ENCODE peak calls at places on chromosome 16, in seven cellular contexts. One of them, this sample, is unnamed.

GRCh38 chr16:3235856-3236669 is 1.1 kb upstream of the ZNF200 start:
- DNase-seq in mesendoderm: peak; percentile 42
- DNase-seq in brain microvascular endothelial cell: no peak
- DNase-seq in trophoblast cell: peak; percentile 97
- DNase-seq in GM23248: peak; percentile 49
- DNase-seq in fibroblast of lung: no peak
- DNase-seq in lower leg skin: peak; percentile 89
- DNase-seq in this sample: peak; percentile 85

GRCh38 chr16:64910351-64910750 is 211.5 kb downstream of the CDH11 start:
- DNase-seq in brain microvascular endothelial cell: peak; percentile 98
- DNase-seq in mesendoderm: peak; percentile 78
- DNase-seq in fibroblast of lung: peak; percentile 89
- DNase-seq in trophoblast cell: peak; percentile 1
- DNase-seq in lower leg skin: no peak
- DNase-seq in GM23248: peak; percentile 97
- DNase-seq in this sample: no peak

GRCh38 chr16:81315271-81316175 is 761 bp downstream of the GAN start:
- DNase-seq in mesendoderm: peak; percentile 26
- DNase-seq in GM23248: peak; percentile 88
- DNase-seq in brain microvascular endothelial cell: peak; percentile 28
- DNase-seq in fibroblast of lung: peak; percentile 43
- DNase-seq in trophoblast cell: peak; percentile 57
- DNase-seq in lower leg skin: peak; percentile 89
- DNase-seq in this sample: peak; percentile 71

GRCh38 chr16:80274576-80275191 is 266.1 kb upstream of the DYNLRB2 start:
- DNase-seq in brain microvascular endothelial cell: peak; percentile 79
- DNase-seq in mesendoderm: no peak
- DNase-seq in lower leg skin: no peak
- DNase-seq in trophoblast cell: no peak
- DNase-seq in fibroblast of lung: peak; percentile 23
- DNase-seq in GM23248: peak; percentile 90
- DNase-seq in this sample: no peak

GRCh38 chr16:80027007-80027965 is 426.7 kb upstream of the MAF start:
- DNase-seq in brain microvascular endothelial cell: peak; percentile 99
- DNase-seq in lower leg skin: peak; percentile 95
- DNase-seq in mesendoderm: peak; percentile 97
- DNase-seq in GM23248: peak; percentile 88
- DNase-seq in fibroblast of lung: peak; percentile 39
- DNase-seq in trophoblast cell: peak; percentile 100
- DNase-seq in this sample: peak; percentile 49

GRCh38 chr16:69318911-69319289 is 7.8 kb downstream of the VPS4A start:
- DNase-seq in mesendoderm: no peak
- DNase-seq in GM23248: no peak
- DNase-seq in lower leg skin: peak; percentile 79
- DNase-seq in brain microvascular endothelial cell: no peak
- DNase-seq in trophoblast cell: no peak
- DNase-seq in fibroblast of lung: no peak
- DNase-seq in this sample: no peak

GRCh38 chr16:49528564-49529150 is 155.1 kb downstream of the C16orf78 start:
- DNase-seq in trophoblast cell: no peak
- DNase-seq in mesendoderm: no peak
- DNase-seq in GM23248: peak; percentile 22
- DNase-seq in brain microvascular endothelial cell: no peak
- DNase-seq in lower leg skin: no peak
- DNase-seq in fibroblast of lung: peak; percentile 1
- DNase-seq in this sample: no peak

GRCh38 chr16:68951991-68952877 is 108.9 kb downstream of the TANGO6 start:
- DNase-seq in trophoblast cell: no peak
- DNase-seq in mesendoderm: peak; percentile 14
- DNase-seq in lower leg skin: no peak
- DNase-seq in GM23248: peak; percentile 60
- DNase-seq in fibroblast of lung: no peak
- DNase-seq in brain microvascular endothelial cell: no peak
- DNase-seq in this sample: no peak

DNA sequence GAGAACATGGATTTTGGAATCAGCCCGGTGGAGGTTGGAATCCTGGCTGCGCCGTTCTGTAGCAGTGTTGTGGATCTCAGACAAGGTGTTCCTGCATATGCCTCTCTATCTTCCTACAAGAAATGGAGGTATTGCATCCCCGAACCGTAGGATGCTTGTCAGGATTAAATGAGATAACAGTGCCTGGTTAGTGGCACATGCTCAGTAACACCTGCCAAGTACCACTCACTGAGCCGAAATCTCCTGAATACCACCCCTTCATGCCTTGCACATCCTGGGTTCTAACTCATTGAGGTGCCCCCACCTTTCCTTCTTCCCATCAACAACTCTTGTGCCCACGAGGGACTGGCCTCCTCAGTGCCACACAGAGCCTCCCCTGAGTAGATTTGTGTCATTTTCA is 84.0 kb downstream of the WWOX start:
- DNase-seq in trophoblast cell: no peak
- DNase-seq in lower leg skin: no peak
- DNase-seq in fibroblast of lung: no peak
- DNase-seq in GM23248: no peak
- DNase-seq in brain microvascular endothelial cell: no peak
- DNase-seq in mesendoderm: no peak
- DNase-seq in this sample: no peak
- H3K4me3 ChIP-seq in trophoblast cell: no peak overlapping the region
- H3K4me3 ChIP-seq in lower leg skin: no peak overlapping the region
- H3K4me3 ChIP-seq in fibroblast of lung: no peak overlapping the region
- H3K4me3 ChIP-seq in GM23248: no peak overlapping the region
- H3K4me3 ChIP-seq in brain microvascular endothelial cell: no peak overlapping the region
- H3K4me3 ChIP-seq in mesendoderm: no peak overlapping the region
- H3K4me3 ChIP-seq in this sample: no peak overlapping the region

GRCh38 chr16:8961811-8962390 is 1.8 kb downstream of the USP7 start:
- DNase-seq in brain microvascular endothelial cell: no peak
- DNase-seq in mesendoderm: no peak
- DNase-seq in lower leg skin: no peak
- DNase-seq in GM23248: no peak
- DNase-seq in trophoblast cell: no peak
- DNase-seq in fibroblast of lung: no peak
- DNase-seq in this sample: no peak

GRCh38 chr16:8962393-8963009 is 1.2 kb downstream of the USP7 start:
- DNase-seq in brain microvascular endothelial cell: no peak
- DNase-seq in GM23248: peak; percentile 48
- DNase-seq in lower leg skin: no peak
- DNase-seq in mesendoderm: peak; percentile 39
- DNase-seq in trophoblast cell: peak; percentile 53
- DNase-seq in fibroblast of lung: no peak
- DNase-seq in this sample: no peak

GRCh38 chr16:8959921-8960787 is 3.6 kb downstream of the USP7 start:
- DNase-seq in brain microvascular endothelial cell: no peak
- DNase-seq in GM23248: peak; percentile 42
- DNase-seq in mesendoderm: peak; percentile 43
- DNase-seq in lower leg skin: no peak
- DNase-seq in trophoblast cell: no peak
- DNase-seq in fibroblast of lung: peak; percentile 29
- DNase-seq in this sample: no peak

GRCh38 chr16:8958344-8958808 is 5.3 kb downstream of the USP7 start:
- DNase-seq in lower leg skin: no peak
- DNase-seq in trophoblast cell: no peak
- DNase-seq in fibroblast of lung: peak; percentile 40
- DNase-seq in mesendoderm: peak; percentile 42
- DNase-seq in brain microvascular endothelial cell: peak; percentile 84
- DNase-seq in GM23248: peak; percentile 92
- DNase-seq in this sample: no peak

DNA sequence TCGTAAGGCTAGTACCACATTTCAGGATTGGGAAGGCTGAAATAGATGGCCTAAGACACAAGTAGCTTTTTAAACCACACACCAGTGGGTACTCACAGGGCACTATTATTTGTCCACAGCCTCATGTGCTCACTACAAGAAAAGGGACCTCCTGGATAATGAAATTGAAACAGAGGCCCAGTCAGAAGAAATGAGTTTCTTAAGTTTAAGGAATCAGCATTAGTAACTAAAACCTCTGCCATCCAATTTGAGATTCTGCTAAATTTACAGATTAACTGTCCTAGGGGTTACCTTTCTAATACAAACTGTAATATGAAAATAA is 3.0 kb downstream of the USP7 start:
- DNase-seq in fibroblast of lung: no peak
- DNase-seq in trophoblast cell: no peak
- DNase-seq in mesendoderm: no peak
- DNase-seq in brain microvascular endothelial cell: no peak
- DNase-seq in lower leg skin: no peak
- DNase-seq in GM23248: no peak
- DNase-seq in this sample: no peak
- H3K4me3 ChIP-seq in fibroblast of lung: peak overlapping the region; percentile 15
- H3K4me3 ChIP-seq in trophoblast cell: no peak overlapping the region
- H3K4me3 ChIP-seq in mesendoderm: no peak overlapping the region
- H3K4me3 ChIP-seq in brain microvascular endothelial cell: no peak overlapping the region
- H3K4me3 ChIP-seq in lower leg skin: no peak overlapping the region
- H3K4me3 ChIP-seq in GM23248: peak overlapping the region; percentile 8
- H3K4me3 ChIP-seq in this sample: peak overlapping the region; percentile 19

DNA sequence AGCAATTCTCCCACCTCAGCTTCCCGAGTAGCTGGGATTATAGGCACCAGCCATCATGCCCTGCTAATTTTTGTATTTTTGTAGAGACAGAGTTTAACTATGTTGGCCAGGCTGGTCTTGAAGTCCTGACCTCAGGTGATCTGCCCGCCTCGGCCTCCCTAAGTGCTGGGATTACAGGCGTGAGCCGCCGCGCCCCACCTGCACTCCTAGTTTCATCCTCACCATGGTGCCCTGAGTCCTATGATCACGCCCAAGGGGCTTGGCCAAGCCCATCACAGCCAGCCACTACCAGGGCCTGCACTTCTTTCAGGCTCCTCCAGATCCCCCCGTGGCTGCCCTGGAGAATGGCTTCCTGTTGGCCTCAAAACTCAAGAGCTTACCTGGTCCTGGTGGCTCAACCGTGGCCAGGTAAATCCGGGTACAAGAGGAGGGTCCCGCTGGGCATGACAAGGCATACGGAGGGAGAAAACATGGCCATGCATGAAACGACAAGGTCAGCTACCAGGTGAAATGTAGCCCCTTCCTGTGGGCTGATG is 20.4 kb upstream of the TFAP4 start:
- DNase-seq in GM23248: no peak
- DNase-seq in trophoblast cell: no peak
- DNase-seq in fibroblast of lung: no peak
- DNase-seq in lower leg skin: no peak
- DNase-seq in brain microvascular endothelial cell: no peak
- DNase-seq in mesendoderm: no peak
- DNase-seq in this sample: no peak
- H3K4me3 ChIP-seq in GM23248: no peak overlapping the region
- H3K4me3 ChIP-seq in trophoblast cell: no peak overlapping the region
- H3K4me3 ChIP-seq in fibroblast of lung: no peak overlapping the region
- H3K4me3 ChIP-seq in lower leg skin: no peak overlapping the region
- H3K4me3 ChIP-seq in brain microvascular endothelial cell: no peak overlapping the region
- H3K4me3 ChIP-seq in mesendoderm: no peak overlapping the region
- H3K4me3 ChIP-seq in this sample: no peak overlapping the region

DNA sequence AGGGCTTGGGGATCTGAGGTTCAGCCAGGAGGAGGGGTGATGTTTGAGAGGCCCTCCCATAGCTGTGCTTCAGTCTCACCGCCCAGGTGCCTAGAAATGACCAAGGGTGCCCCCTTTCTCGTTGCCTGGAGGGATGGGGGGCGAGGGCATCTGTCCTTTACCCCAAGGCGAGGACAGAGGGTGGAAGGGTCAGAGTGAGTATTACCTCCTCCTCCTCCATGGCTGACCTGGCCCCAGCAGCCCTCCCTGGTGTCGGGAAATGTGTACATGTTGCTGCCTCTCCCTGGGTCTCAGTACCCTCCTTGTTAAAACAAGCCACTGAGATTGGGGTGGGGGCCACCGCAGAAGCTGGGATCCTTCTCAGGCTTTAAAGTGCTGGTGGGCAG is 2.4 kb downstream of the NECAB2 start:
- DNase-seq in fibroblast of lung: no peak
- DNase-seq in lower leg skin: no peak
- DNase-seq in brain microvascular endothelial cell: no peak
- DNase-seq in mesendoderm: no peak
- DNase-seq in GM23248: no peak
- DNase-seq in trophoblast cell: no peak
- DNase-seq in this sample: peak; percentile 25
- H3K4me3 ChIP-seq in fibroblast of lung: no peak overlapping the region
- H3K4me3 ChIP-seq in lower leg skin: no peak overlapping the region
- H3K4me3 ChIP-seq in brain microvascular endothelial cell: no peak overlapping the region
- H3K4me3 ChIP-seq in mesendoderm: no peak overlapping the region
- H3K4me3 ChIP-seq in GM23248: no peak overlapping the region
- H3K4me3 ChIP-seq in trophoblast cell: no peak overlapping the region
- H3K4me3 ChIP-seq in this sample: no peak overlapping the region

DNA sequence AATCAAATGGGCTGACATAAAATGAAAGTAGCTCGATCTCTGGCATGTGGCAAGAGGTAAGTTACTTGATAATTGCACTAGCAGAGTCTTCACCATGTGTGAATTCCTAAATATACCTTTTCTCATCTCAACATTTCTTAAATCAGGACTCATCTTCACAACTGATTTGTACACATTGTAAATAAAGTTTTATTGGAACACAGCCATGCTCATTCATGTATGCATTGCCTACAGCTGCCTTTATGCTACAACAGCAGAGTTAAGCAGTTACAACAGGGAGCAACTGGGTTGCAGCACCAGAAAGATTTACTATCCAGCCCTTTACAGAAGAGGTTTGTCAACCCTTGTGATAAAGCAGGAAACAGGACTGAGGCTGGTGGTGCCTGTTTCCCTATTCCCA is 48.1 kb downstream of the ARHGAP17 start:
- DNase-seq in mesendoderm: no peak
- DNase-seq in trophoblast cell: no peak
- DNase-seq in GM23248: no peak
- DNase-seq in lower leg skin: no peak
- DNase-seq in fibroblast of lung: no peak
- DNase-seq in brain microvascular endothelial cell: no peak
- DNase-seq in this sample: no peak
- H3K4me3 ChIP-seq in mesendoderm: no peak overlapping the region
- H3K4me3 ChIP-seq in trophoblast cell: no peak overlapping the region
- H3K4me3 ChIP-seq in GM23248: no peak overlapping the region
- H3K4me3 ChIP-seq in lower leg skin: no peak overlapping the region
- H3K4me3 ChIP-seq in fibroblast of lung: no peak overlapping the region
- H3K4me3 ChIP-seq in brain microvascular endothelial cell: no peak overlapping the region
- H3K4me3 ChIP-seq in this sample: no peak overlapping the region

DNA sequence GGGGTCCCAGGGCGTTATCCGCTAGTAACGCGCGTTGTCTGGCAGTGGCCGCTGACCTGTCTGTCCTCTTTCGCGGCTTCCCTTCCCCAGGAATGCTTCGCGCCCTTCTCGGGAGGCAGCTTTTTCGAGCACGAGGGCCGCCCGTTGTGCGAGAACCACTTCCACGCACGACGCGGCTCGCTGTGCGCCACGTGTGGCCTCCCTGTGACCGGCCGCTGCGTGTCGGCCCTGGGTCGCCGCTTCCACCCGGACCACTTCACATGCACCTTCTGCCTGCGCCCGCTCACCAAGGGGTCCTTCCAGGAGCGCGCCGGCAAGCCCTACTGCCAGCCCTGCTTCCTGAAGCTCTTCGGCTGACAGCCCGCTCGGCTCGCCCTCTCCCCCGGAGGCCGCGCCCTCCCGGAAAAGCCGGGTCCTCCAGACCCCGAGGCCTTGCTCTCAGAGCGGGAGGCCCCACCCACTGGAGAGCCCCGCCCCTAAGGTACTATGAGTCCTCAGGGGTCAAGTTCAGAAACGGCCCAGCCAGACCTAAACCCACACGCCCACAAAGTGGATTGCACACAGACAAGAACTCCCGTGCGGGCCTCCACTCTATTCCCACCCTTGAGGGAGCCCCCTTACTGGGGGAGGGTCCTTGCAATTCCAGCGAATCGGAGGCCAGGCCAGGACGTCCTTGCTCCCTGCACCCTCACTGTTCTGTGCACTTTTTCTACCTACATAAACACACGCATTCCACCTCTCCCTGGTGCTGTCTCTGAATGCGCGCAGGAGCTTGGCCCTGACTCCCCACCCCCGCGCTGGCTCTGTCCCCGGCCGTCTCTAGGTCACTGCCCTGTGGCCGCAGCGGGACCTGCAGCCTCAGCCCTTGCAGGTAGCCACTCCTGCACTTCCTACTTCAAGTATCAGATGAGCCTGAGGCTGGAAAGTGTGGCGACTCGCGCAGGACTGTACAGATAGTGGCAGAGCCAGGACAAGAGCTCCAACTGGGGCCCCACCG is 5.4 kb upstream of the SLC5A2 start:
- DNase-seq in GM23248: no peak
- DNase-seq in mesendoderm: peak; percentile 87
- DNase-seq in trophoblast cell: peak; percentile 91
- DNase-seq in lower leg skin: no peak
- DNase-seq in brain microvascular endothelial cell: no peak
- DNase-seq in fibroblast of lung: no peak
- DNase-seq in this sample: peak; percentile 90
- H3K4me3 ChIP-seq in GM23248: no peak overlapping the region
- H3K4me3 ChIP-seq in mesendoderm: peak overlapping the region; percentile 8
- H3K4me3 ChIP-seq in trophoblast cell: peak overlapping the region; percentile 58
- H3K4me3 ChIP-seq in lower leg skin: no peak overlapping the region
- H3K4me3 ChIP-seq in brain microvascular endothelial cell: no peak overlapping the region
- H3K4me3 ChIP-seq in fibroblast of lung: no peak overlapping the region
- H3K4me3 ChIP-seq in this sample: peak overlapping the region; percentile 63